ENCODE peak calls at places on chromosome 6, in four cellular contexts. Z is NCI-H2081, C is HS-5, F is M059J. V is an unnamed sample.
A peak's percentile ranks its signal among the peaks of the same experiment; 100 is the strongest.

GRCh38 chr6:52929321-52930164 is 20.0 kb upstream of the GSTA3 start:
- DNase-seq in Z (no peak), C (peak; percentile 89), F (peak; percentile 98), V (peak; percentile 69)

GRCh38 chr6:107641500-107641931 is 151.6 kb downstream of the SOBP start:
- DNase-seq in Z (no peak), C (no peak), F (peak; percentile 76), V (peak; percentile 28)

GRCh38 chr6:153538491-153538890 is 407.4 kb upstream of the RGS17 start:
- DNase-seq in Z (no peak), C (peak; percentile 70), F (no peak), V (no peak)

GRCh38 chr6:1958257-1958656 is 287.1 kb downstream of the GMDS start:
- DNase-seq in Z (no peak), C (no peak), F (peak; percentile 10), V (no peak)

GRCh38 chr6:105769987-105770386 is 316.1 kb upstream of the PRDM1 start:
- DNase-seq in Z (no peak), C (peak; percentile 42), F (peak; percentile 73), V (no peak)

GRCh38 chr6:45474376-45474775 is 96.6 kb upstream of the SUPT3H start:
- DNase-seq in Z (no peak), C (no peak), F (no peak), V (no peak)

GRCh38 chr6:145960918-145961604 is 3.1 kb downstream of the SHPRH start:
- DNase-seq in Z (no peak), C (no peak), F (no peak), V (no peak)

GRCh38 chr6:6434151-6434550 is 113.7 kb upstream of the F13A1 start:
- DNase-seq in Z (no peak), C (no peak), F (no peak), V (no peak)

GRCh38 chr6:35428421-35429149 is 23.6 kb upstream of the FANCE start:
- DNase-seq in Z (no peak), C (peak; percentile 50), F (no peak), V (peak; percentile 59)

GRCh38 chr6:4788953-4789584 is 12.9 kb downstream of the CDYL start:
- DNase-seq in Z (no peak), C (no peak), F (no peak), V (no peak)

GRCh38 chr6:139568157-139568955 is 193.9 kb upstream of the CITED2 start:
- DNase-seq in Z (no peak), C (no peak), F (no peak), V (no peak)

GRCh38 chr6:83637953-83638352 is 70.9 kb downstream of the SNAP91 start:
- DNase-seq in Z (no peak), C (no peak), F (no peak), V (no peak)

GRCh38 chr6:87908978-87909802 is 138.5 kb upstream of the SPACA1 start:
- DNase-seq in Z (no peak), C (no peak), F (peak; percentile 4), V (peak; percentile 89)

GRCh38 chr6:41976794-41977484 is 35.3 kb upstream of the CCND3 start:
- DNase-seq in Z (no peak), C (no peak), F (peak; percentile 73), V (peak; percentile 24)

GRCh38 chr6:170372380-170373325 is 66.1 kb downstream of the FAM120B start:
- DNase-seq in Z (no peak), C (no peak), F (no peak), V (no peak)

GRCh38 chr6:28816909-28817807 is 106.6 kb downstream of the TRIM27 start:
- DNase-seq in Z (peak; percentile 36), C (peak; percentile 77), F (peak; percentile 83), V (peak; percentile 56)

GRCh38 chr6:112701201-112701600 is 354.1 kb downstream of the RFPL4B start:
- DNase-seq in Z (no peak), C (no peak), F (peak; percentile 67), V (peak; percentile 67)

GRCh38 chr6:150143521-150144293 is 863 bp downstream of the PPP1R14C start:
- DNase-seq in Z (no peak), C (no peak), F (no peak), V (no peak)

GRCh38 chr6:14584450-14584849 is 466.9 kb downstream of the CD83 start:
- DNase-seq in Z (no peak), C (no peak), F (peak; percentile 23), V (no peak)

GRCh38 chr6:1390071-1390804 is 862 bp downstream of the FOXF2 start:
- DNase-seq in Z (no peak), C (no peak), F (peak; percentile 62), V (peak; percentile 40)

GRCh38 chr6:6131492-6132109 is 124.9 kb upstream of the NRN1 start:
- DNase-seq in Z (no peak), C (no peak), F (peak; percentile 34), V (peak; percentile 56)

GRCh38 chr6:46772754-46773153 is 20.4 kb upstream of the MEP1A start:
- DNase-seq in Z (no peak), C (no peak), F (no peak), V (no peak)